ENCODE peak calls at places on chromosomes 4 and X, in nine cellular contexts. G is NCI-H510A treated with DMSO at 0.1 percent for 48 hours; X is lung; K is sciatic nerve; L is RPMI8226; R is stomach; B is activated CD4-positive, CD25-positive, alpha-beta regulatory T cell treated with anti-CD3 and anti-CD28 coated beads, Interleukin-2, amount 50 U/mL, for 72 hours; V is GM06990; Y is tibial nerve. O is an unnamed sample.

GRCh38 chr4:3355266-3355748 is 62.5 kb downstream of the RGS12 start:
- DNase-seq in G (no peak), X (peak), K (no peak), L (no peak), R (no peak), B (no peak), V (peak), Y (no peak), O (no peak)

GRCh38 chr4:77917075-77917474 is 54.4 kb downstream of the MRPL1 start:
- DNase-seq in G (peak), X (no peak), K (no peak), L (no peak), R (no peak), B (no peak), V (no peak), Y (no peak), O (no peak)

GRCh38 chrX:1462596-1463251 is 10.0 kb upstream of the ASMTL start:
- DNase-seq in G (no peak), X (peak), K (peak), L (peak), R (peak), B (peak), V (no peak), Y (no peak), O (peak)

GRCh38 chr4:99276454-99276853 is 14.3 kb downstream of the ADH1A start:
- DNase-seq in G (no peak), X (no peak), K (no peak), L (no peak), R (no peak), B (no peak), V (no peak), Y (no peak), O (no peak)

GRCh38 chr4:128335541-128335940 is 47.9 kb upstream of the PGRMC2 start:
- DNase-seq in G (no peak), X (no peak), K (no peak), L (no peak), R (no peak), B (no peak), V (no peak), Y (no peak), O (no peak)

GRCh38 chrX:153582896-153583295 is 16.0 kb downstream of the CCNQ start:
- DNase-seq in G (no peak), X (no peak), K (no peak), L (peak), R (peak), B (peak), V (peak), Y (no peak), O (peak)

GRCh38 chr4:177012918-177013545 is 220.3 kb upstream of the VEGFC start:
- DNase-seq in G (no peak), X (no peak), K (no peak), L (no peak), R (no peak), B (no peak), V (no peak), Y (no peak), O (no peak)

GRCh38 chr4:159121371-159121770 is 18.5 kb downstream of the RAPGEF2 start:
- DNase-seq in G (no peak), X (no peak), K (no peak), L (no peak), R (no peak), B (no peak), V (no peak), Y (no peak), O (no peak)

GRCh38 chr4:73683033-73683432 is 57.3 kb upstream of the CXCL8 start:
- DNase-seq in G (peak), X (no peak), K (no peak), L (no peak), R (no peak), B (no peak), V (no peak), Y (no peak), O (no peak)

GRCh38 chr4:77619408-77619807 is 13.8 kb downstream of the CXCL13 start:
- DNase-seq in G (peak), X (no peak), K (no peak), L (no peak), R (peak), B (no peak), V (no peak), Y (no peak), O (no peak)

GRCh38 chrX:55623100-55623499 is at the start of gene FOXR2:
- DNase-seq in G (no peak), X (no peak), K (no peak), L (no peak), R (no peak), B (no peak), V (no peak), Y (no peak), O (no peak)

O was measured in activated naive CD4-positive, alpha-beta T cell treated with Interleukin-2 at 50 U/mL for 16 hours.